ENCODE peak calls at places on chromosome 3, in five cellular contexts. A is T-helper 9 cell; E is CD8-positive, alpha-beta T cell; K is fibroblast of pulmonary artery; Q is EH. Z is an unnamed sample.

GRCh38 chr3:39149059-39149455 is 4.3 kb downstream of the CSRNP1 start:
- DNase-seq in A (no peak), E (no peak), K (no peak), Q (no peak), Z (peak)

GRCh38 chr3:144868506-144868905 is 896.9 kb downstream of the DIPK2A start:
- DNase-seq in A (no peak), E (no peak), K (peak), Q (no peak), Z (peak)

GRCh38 chr3:185822221-185822956 is 2.5 kb downstream of the IGF2BP2 start:
- DNase-seq in A (no peak), E (no peak), K (peak), Q (peak), Z (peak)

GRCh38 chr3:53495091-53495517 is 693 bp downstream of the CACNA1D start:
- DNase-seq in A (no peak), E (no peak), K (no peak), Q (no peak), Z (no peak)

GRCh38 chr3:124453221-124453620 is 277.0 kb upstream of the UMPS start:
- DNase-seq in A (no peak), E (no peak), K (no peak), Q (no peak), Z (no peak)

GRCh38 chr3:14200841-14201240 is 22.2 kb downstream of the LSM3 start:
- DNase-seq in A (no peak), E (no peak), K (no peak), Q (peak), Z (no peak)

GRCh38 chr3:151145713-151146070 is 57.3 kb downstream of the GPR171 start:
- DNase-seq in A (no peak), E (no peak), K (no peak), Q (no peak), Z (no peak)

GRCh38 chr3:116051040-116051439 is 394.2 kb downstream of the LSAMP start:
- DNase-seq in A (no peak), E (no peak), K (no peak), Q (no peak), Z (no peak)

GRCh38 chr3:18870642-18871041 is 277.7 kb upstream of the KCNH8 start:
- DNase-seq in A (no peak), E (no peak), K (no peak), Q (no peak), Z (no peak)

GRCh38 chr3:119841808-119842471 is 60.0 kb downstream of the NR1I2 start:
- DNase-seq in A (no peak), E (no peak), K (no peak), Q (peak), Z (no peak)

GRCh38 chr3:169404491-169404890 is 259.0 kb downstream of the MECOM start:
- DNase-seq in A (no peak), E (no peak), K (peak), Q (no peak), Z (no peak)

Z was measured in cardiac fibroblast.